ENCODE peak calls at places on chromosomes 3 and 15, in five cellular contexts. One of them, this sample, is unnamed.

GRCh38 chr3:195319060-195319459 is 48.1 kb upstream of the XXYLT1 start:
- DNase-seq in IMR-90: no peak
- DNase-seq in GM12892: no peak
- DNase-seq in CD8-positive, alpha-beta memory T cell: no peak
- DNase-seq in neuronal stem cell: no peak
- DNase-seq in this sample: no peak

GRCh38 chr15:74978503-74978902 is 16.9 kb upstream of the SCAMP5 start:
- DNase-seq in IMR-90: peak
- DNase-seq in GM12892: no peak
- DNase-seq in CD8-positive, alpha-beta memory T cell: no peak
- DNase-seq in neuronal stem cell: no peak
- DNase-seq in this sample: no peak

GRCh38 chr3:150540297-150540696 is 6.0 kb downstream of the SERP1 start:
- DNase-seq in IMR-90: no peak
- DNase-seq in GM12892: no peak
- DNase-seq in CD8-positive, alpha-beta memory T cell: no peak
- DNase-seq in neuronal stem cell: no peak
- DNase-seq in this sample: no peak

GRCh38 chr3:173993299-173993698 is 595.8 kb downstream of the NLGN1 start:
- DNase-seq in IMR-90: peak
- DNase-seq in GM12892: no peak
- DNase-seq in CD8-positive, alpha-beta memory T cell: no peak
- DNase-seq in neuronal stem cell: no peak
- DNase-seq in this sample: no peak

GRCh38 chr3:10561162-10561561 is 55.8 kb upstream of the ATP2B2 start:
- DNase-seq in IMR-90: no peak
- DNase-seq in GM12892: no peak
- DNase-seq in CD8-positive, alpha-beta memory T cell: no peak
- DNase-seq in neuronal stem cell: no peak
- DNase-seq in this sample: no peak

GRCh38 chr3:158766364-158766763 is 34.1 kb upstream of the RARRES1 start:
- DNase-seq in IMR-90: no peak
- DNase-seq in GM12892: no peak
- DNase-seq in CD8-positive, alpha-beta memory T cell: no peak
- DNase-seq in neuronal stem cell: no peak
- DNase-seq in this sample: no peak

GRCh38 chr3:43279082-43279481 is 7.3 kb upstream of the SNRK start:
- DNase-seq in IMR-90: no peak
- DNase-seq in GM12892: no peak
- DNase-seq in CD8-positive, alpha-beta memory T cell: no peak
- DNase-seq in neuronal stem cell: no peak
- DNase-seq in this sample: no peak

GRCh38 chr3:187994221-187995085 is 159.5 kb upstream of the LPP start:
- DNase-seq in IMR-90: peak
- DNase-seq in GM12892: no peak
- DNase-seq in CD8-positive, alpha-beta memory T cell: no peak
- DNase-seq in neuronal stem cell: no peak
- DNase-seq in this sample: no peak

GRCh38 chr3:115322901-115323300 is 175.8 kb upstream of the ZBTB20 start:
- DNase-seq in IMR-90: no peak
- DNase-seq in GM12892: no peak
- DNase-seq in CD8-positive, alpha-beta memory T cell: no peak
- DNase-seq in neuronal stem cell: no peak
- DNase-seq in this sample: no peak

GRCh38 chr15:77985931-77986480 is 91.5 kb downstream of the TBC1D2B start:
- DNase-seq in IMR-90: no peak
- DNase-seq in GM12892: no peak
- DNase-seq in CD8-positive, alpha-beta memory T cell: no peak
- DNase-seq in neuronal stem cell: no peak
- DNase-seq in this sample: no peak

GRCh38 chr3:72210248-72210647 is 425.3 kb upstream of the PROK2 start:
- DNase-seq in IMR-90: no peak
- DNase-seq in GM12892: no peak
- DNase-seq in CD8-positive, alpha-beta memory T cell: no peak
- DNase-seq in neuronal stem cell: no peak
- DNase-seq in this sample: no peak

GRCh38 chr3:67898916-67899315 is 244.5 kb upstream of the SUCLG2 start:
- DNase-seq in IMR-90: no peak
- DNase-seq in GM12892: no peak
- DNase-seq in CD8-positive, alpha-beta memory T cell: no peak
- DNase-seq in neuronal stem cell: no peak
- DNase-seq in this sample: no peak

GRCh38 chr15:32824777-32825176 is 107.0 kb downstream of the GREM1 start:
- DNase-seq in IMR-90: peak
- DNase-seq in GM12892: no peak
- DNase-seq in CD8-positive, alpha-beta memory T cell: no peak
- DNase-seq in neuronal stem cell: no peak
- DNase-seq in this sample: no peak

GRCh38 chr3:52679811-52680210 is 5.9 kb downstream of the PBRM1 start:
- DNase-seq in IMR-90: peak
- DNase-seq in GM12892: no peak
- DNase-seq in CD8-positive, alpha-beta memory T cell: no peak
- DNase-seq in neuronal stem cell: no peak
- DNase-seq in this sample: no peak

This sample was measured in T-helper 9 cell.